ENCODE peak calls at places on chromosomes 1 and 21, in seven cellular contexts. D is mesenchymal stem cell, H is A549, S is fibroblast of pulmonary artery, X is bronchial epithelial cell, J is trophoblast cell, L is prostate gland. F is an unnamed sample.

GRCh38 chr1:102941364-102941947 is 166.9 kb downstream of the COL11A1 start:
- DNase-seq in H (peak), S (peak), X (peak), D (no peak), L (no peak), J (peak), F (no peak)

GRCh38 chr1:202966006-202966904 is 802 bp downstream of the CYB5R1 start:
- DNase-seq in S (no peak), J (no peak), H (no peak), L (peak), D (no peak), X (no peak), F (no peak)

GRCh38 chr1:57922130-57922529 is 498.3 kb upstream of the DAB1 start:
- DNase-seq in S (no peak), X (no peak), L (no peak), H (no peak), J (no peak), D (no peak), F (no peak)

GRCh38 chr1:145846191-145846590 is 761 bp downstream of the NUDT17 start:
- DNase-seq in H (peak), S (peak), X (no peak), J (peak), D (peak), L (no peak), F (no peak)

GRCh38 chr21:28078126-28078525 is 914.6 kb downstream of the LTN1 start:
- DNase-seq in L (no peak), J (no peak), X (no peak), D (no peak), H (no peak), S (no peak), F (no peak)

GRCh38 chr1:206935491-206936067 is 10.7 kb downstream of the PIGR start:
- DNase-seq in D (peak), S (peak), J (peak), H (peak), X (no peak), L (peak), F (no peak)

GRCh38 chr1:161185282-161185682 is 8.0 kb upstream of the B4GALT3 start:
- DNase-seq in D (peak), L (no peak), X (no peak), S (peak), H (no peak), J (peak), F (peak)

GRCh38 chr1:114219247-114219872 is 65.7 kb upstream of the SYT6 start:
- DNase-seq in J (no peak), X (no peak), D (peak), L (no peak), S (peak), H (peak), F (no peak)

GRCh38 chr1:76210130-76210529 is 135.6 kb downstream of the ST6GALNAC3 start:
- DNase-seq in H (no peak), D (no peak), S (no peak), J (no peak), L (no peak), X (no peak), F (peak)

GRCh38 chr1:96472471-96472870 is 249.1 kb upstream of the PTBP2 start:
- DNase-seq in X (no peak), L (no peak), H (no peak), D (peak), S (peak), J (no peak), F (no peak)

GRCh38 chr1:230152999-230153398 is 86.0 kb downstream of the GALNT2 start:
- DNase-seq in L (no peak), X (no peak), J (no peak), D (no peak), H (no peak), S (no peak), F (no peak)

GRCh38 chr1:199855580-199855979 is 171.9 kb upstream of the NR5A2 start:
- DNase-seq in S (peak), L (no peak), J (peak), D (peak), H (peak), X (peak), F (no peak)

GRCh38 chr1:181089777-181090505 is 1.4 kb downstream of the IER5 start:
- DNase-seq in S (peak), H (no peak), X (peak), J (peak), L (peak), D (peak), F (peak)

GRCh38 chr1:245129811-245130210 is 25.0 kb upstream of the KIF26B start:
- DNase-seq in D (no peak), L (no peak), S (peak), J (no peak), H (no peak), X (no peak), F (no peak)

GRCh38 chr21:36908260-36908908 is 58.1 kb downstream of the HLCS start:
- DNase-seq in S (peak), H (peak), D (peak), L (no peak), X (peak), J (peak), F (no peak)

GRCh38 chr1:89310505-89310904 is 37.8 kb upstream of the GBP5 start:
- DNase-seq in H (no peak), L (no peak), J (peak), X (peak), S (peak), D (peak), F (no peak)

GRCh38 chr1:61139324-61140055 is 57.1 kb downstream of the NFIA start:
- DNase-seq in X (peak), L (no peak), H (peak), S (peak), J (peak), D (peak), F (no peak)

GRCh38 chr1:1419812-1420653 is 1.0 kb downstream of the ANKRD65 start:
- DNase-seq in J (no peak), H (no peak), S (no peak), D (no peak), X (no peak), L (no peak), F (no peak)
- H3K4me3 ChIP-seq in J (peak), H (no peak), S (no peak), D (no peak), X (peak), L (peak), F (no peak)

DNA sequence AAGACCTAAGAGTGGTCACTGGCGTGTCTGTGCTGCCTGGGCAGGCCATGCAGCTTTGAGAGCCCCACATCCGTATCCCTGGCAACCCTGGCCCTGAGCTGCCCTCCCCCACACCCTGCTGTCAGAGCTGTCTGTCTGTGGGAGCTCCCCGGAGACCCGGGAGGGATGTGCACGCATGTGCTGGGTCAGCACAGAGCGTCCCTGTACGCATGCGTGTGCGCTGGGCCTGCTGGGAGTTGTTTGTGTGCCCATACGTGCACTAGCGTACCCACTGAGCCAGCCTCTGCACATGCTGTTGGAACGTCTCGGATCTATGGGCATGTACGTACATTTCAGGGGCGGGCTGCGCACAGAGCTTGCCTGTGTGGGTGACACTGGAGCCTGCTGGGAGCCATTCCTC is 89.3 kb downstream of the EPHB2 start:
- DNase-seq in S (no peak), X (no peak), D (no peak), L (no peak), J (no peak), H (no peak), F (no peak)
- H3K4me3 ChIP-seq in S (no peak), X (no peak), D (no peak), L (no peak), J (no peak), H (no peak), F (no peak)

DNA sequence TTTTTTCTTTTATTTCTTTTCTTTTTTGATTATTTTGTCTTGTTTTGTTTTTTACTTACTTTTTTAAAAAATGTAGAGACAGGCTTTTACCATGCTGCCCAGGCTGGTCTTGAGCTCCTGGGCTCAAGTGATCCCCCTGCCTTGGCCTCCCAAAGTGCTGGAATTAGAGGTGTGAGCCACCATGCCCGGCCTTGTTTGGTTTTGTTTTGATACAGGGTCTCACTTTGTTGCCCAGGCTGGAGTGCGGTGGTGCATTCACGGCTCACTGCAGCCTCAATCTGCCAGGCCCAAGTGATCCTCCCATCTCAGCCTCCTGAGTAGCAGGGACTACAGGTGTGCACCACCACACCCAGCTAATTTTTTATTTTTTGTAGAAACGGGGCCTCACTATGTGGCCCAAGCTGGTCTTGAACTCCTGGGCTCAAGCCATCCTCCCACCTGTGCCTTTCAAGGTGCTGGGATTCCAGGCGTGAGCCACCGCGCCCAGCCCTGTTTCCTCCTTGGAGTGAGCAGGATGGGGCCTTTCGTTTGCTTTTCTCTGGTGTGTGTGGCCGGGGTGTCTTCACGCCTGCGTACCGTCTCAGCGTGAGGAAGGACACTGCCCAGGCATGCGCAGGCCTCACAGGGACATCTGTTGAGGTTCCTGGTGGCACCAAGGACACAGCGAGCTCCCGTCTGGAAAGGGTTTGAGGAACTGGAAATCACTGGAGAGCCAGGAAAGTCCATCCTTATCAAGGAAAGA is 15.5 kb downstream of the SLC45A1 start:
- DNase-seq in H (no peak), L (no peak), X (no peak), S (no peak), J (no peak), D (no peak), F (no peak)
- H3K4me3 ChIP-seq in H (no peak), L (no peak), X (no peak), S (no peak), J (no peak), D (no peak), F (no peak)

DNA sequence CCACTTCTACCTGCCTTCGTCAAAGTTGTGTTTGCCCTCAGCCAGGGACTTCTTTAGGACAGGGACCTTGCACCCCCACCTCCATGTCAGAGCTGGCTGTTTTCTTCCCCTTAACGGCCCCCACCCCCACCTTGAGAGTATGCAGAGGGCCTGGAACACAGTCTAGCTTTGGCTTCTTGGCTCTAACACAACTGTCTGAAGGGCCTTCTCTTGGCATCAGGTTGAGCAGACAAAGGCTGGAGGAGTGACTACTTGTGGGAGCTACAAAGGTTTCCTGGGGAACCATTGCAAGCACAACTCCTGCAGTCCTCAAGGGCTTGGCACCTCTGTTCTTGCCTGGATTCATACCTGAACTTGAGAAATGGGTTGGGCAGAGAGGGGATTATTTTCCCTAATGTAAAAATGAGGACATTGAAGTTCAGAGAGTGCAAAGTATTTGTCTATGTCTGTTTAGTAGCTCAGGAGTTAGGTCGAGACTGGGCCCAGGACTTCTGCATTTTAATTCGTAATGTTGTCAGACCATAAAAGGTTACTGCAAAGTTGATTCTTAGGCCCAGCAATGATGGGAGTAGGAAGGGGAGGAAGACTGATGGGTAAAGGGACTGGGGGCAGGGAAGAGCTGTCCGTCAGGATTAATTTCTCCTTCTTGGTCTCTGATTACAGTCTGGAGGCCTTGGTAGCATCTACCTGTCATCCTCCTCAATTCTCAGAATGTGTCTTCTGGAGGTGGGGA is 2.6 kb downstream of the CYP4B1 start:
- DNase-seq in L (no peak), S (no peak), H (no peak), D (no peak), X (no peak), J (no peak), F (no peak)
- H3K4me3 ChIP-seq in L (peak), S (no peak), H (no peak), D (no peak), X (no peak), J (no peak), F (no peak)

GRCh38 chr1:214361636-214362035 is 80.7 kb downstream of the SMYD2 start:
- DNase-seq in X (no peak), H (no peak), D (no peak), J (no peak), L (no peak), S (no peak), F (no peak)

GRCh38 chr1:214364335-214364734 is 83.4 kb downstream of the SMYD2 start:
- DNase-seq in D (no peak), X (no peak), J (no peak), S (peak), H (no peak), L (no peak), F (no peak)

GRCh38 chr1:214363386-214363785 is 82.4 kb downstream of the SMYD2 start:
- DNase-seq in L (no peak), X (no peak), S (peak), D (no peak), J (no peak), H (no peak), F (no peak)

GRCh38 chr1:214362188-214362882 is 81.4 kb downstream of the SMYD2 start:
- DNase-seq in D (peak), J (peak), S (peak), L (no peak), X (no peak), H (no peak), F (no peak)

GRCh38 chr1:214360525-214361164 is 79.7 kb downstream of the SMYD2 start:
- DNase-seq in L (no peak), S (no peak), J (no peak), X (no peak), D (no peak), H (no peak), F (no peak)
- H3K4me3 ChIP-seq in L (no peak), S (no peak), J (no peak), X (no peak), D (no peak), H (no peak), F (no peak)

DNA sequence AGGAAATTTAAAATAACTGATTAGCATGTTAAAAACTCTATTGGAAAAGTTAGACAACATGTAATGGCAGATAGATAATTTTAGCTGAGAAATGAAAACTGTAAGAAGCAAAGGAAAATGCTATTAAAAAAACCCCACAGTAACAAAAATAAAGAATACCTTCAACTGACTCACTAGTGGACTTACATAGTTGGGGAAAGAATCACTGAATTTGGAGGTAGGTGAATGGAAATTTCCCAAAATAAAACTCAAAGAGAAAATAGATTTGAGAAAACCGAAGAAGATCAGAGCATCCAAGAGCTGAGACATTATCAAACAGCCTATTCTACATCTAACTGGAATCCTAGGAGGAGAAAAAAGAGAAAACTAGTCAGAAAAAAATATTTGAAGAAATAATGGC is 34.7 kb downstream of the PDE4B start:
- DNase-seq in D (no peak), J (no peak), H (no peak), S (no peak), L (no peak), X (no peak), F (no peak)
- H3K4me3 ChIP-seq in D (no peak), J (no peak), H (no peak), S (no peak), L (no peak), X (no peak), F (no peak)

GRCh38 chr21:41926068-41926806 is 27.6 kb downstream of the C2CD2 start:
- DNase-seq in S (peak), H (no peak), J (peak), X (peak), L (peak), D (peak), F (peak)

GRCh38 chr21:41924355-41924754 is 29.5 kb downstream of the C2CD2 start:
- DNase-seq in J (no peak), D (peak), H (no peak), X (no peak), S (peak), L (no peak), F (no peak)

GRCh38 chr21:41927727-41928409 is 25.9 kb downstream of the C2CD2 start:
- DNase-seq in X (no peak), H (no peak), S (no peak), L (no peak), D (no peak), J (peak), F (no peak)

GRCh38 chr21:41928621-41929220 is 25.1 kb downstream of the C2CD2 start:
- DNase-seq in H (no peak), L (no peak), D (peak), X (no peak), S (no peak), J (peak), F (no peak)

DNA sequence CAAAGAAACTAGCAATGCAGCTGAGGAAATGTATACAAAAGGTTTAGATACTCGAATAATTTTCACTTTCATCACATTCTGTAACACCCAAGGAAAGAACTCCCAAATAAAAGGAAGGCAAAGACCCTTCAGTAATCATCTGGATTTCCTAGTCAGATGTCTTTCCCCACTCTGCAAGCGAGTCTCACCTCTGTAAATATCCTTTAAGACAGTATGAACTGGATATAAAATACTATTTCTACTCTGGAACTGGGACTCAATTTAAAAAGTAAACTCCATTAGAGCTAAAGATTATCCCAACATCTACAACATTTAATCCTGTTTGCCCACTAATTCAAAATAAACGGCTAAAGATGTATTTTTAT is 27.0 kb downstream of the C2CD2 start:
- DNase-seq in J (no peak), S (no peak), D (no peak), X (no peak), H (no peak), L (no peak), F (no peak)
- H3K4me3 ChIP-seq in J (no peak), S (peak), D (peak), X (no peak), H (no peak), L (peak), F (peak)

F was measured in Jurkat, Clone E6-1.